ENCODE peak calls at places on chromosomes 12 and 14, in six cellular contexts. One of them, this sample, is unnamed.

GRCh38 chr12:10070380-10070779 is 28.4 kb downstream of the CLEC1A start:
- DNase-seq in mucosa of descending colon: no peak
- DNase-seq in AG04450: no peak
- DNase-seq in tibial nerve: no peak
- DNase-seq in WERI-Rb-1: no peak
- DNase-seq in neural progenitor cell: no peak
- DNase-seq in this sample: no peak

GRCh38 chr12:27852742-27853141 is 72.7 kb upstream of the MANSC4 start:
- DNase-seq in mucosa of descending colon: no peak
- DNase-seq in AG04450: no peak
- DNase-seq in neural progenitor cell: no peak
- DNase-seq in WERI-Rb-1: no peak
- DNase-seq in tibial nerve: no peak
- DNase-seq in this sample: no peak

GRCh38 chr14:77058082-77058481 is 29.6 kb upstream of the IRF2BPL start:
- DNase-seq in tibial nerve: no peak
- DNase-seq in AG04450: no peak
- DNase-seq in neural progenitor cell: no peak
- DNase-seq in mucosa of descending colon: no peak
- DNase-seq in WERI-Rb-1: no peak
- DNase-seq in this sample: no peak

GRCh38 chr12:49345840-49346658 is 639 bp upstream of the DNAJC22 start:
- DNase-seq in neural progenitor cell: no peak
- DNase-seq in tibial nerve: no peak
- DNase-seq in WERI-Rb-1: no peak
- DNase-seq in mucosa of descending colon: no peak
- DNase-seq in AG04450: no peak
- DNase-seq in this sample: no peak

GRCh38 chr14:90397401-90398314 is 829 bp downstream of the CALM1 start:
- DNase-seq in neural progenitor cell: peak
- DNase-seq in AG04450: no peak
- DNase-seq in tibial nerve: peak
- DNase-seq in WERI-Rb-1: peak
- DNase-seq in mucosa of descending colon: peak
- DNase-seq in this sample: peak

GRCh38 chr12:46461907-46462605 is 89.5 kb upstream of the SLC38A2 start:
- DNase-seq in tibial nerve: no peak
- DNase-seq in WERI-Rb-1: no peak
- DNase-seq in mucosa of descending colon: no peak
- DNase-seq in AG04450: no peak
- DNase-seq in neural progenitor cell: no peak
- DNase-seq in this sample: no peak

GRCh38 chr14:73245401-73246325 is 8.4 kb downstream of the PAPLN start:
- DNase-seq in AG04450: no peak
- DNase-seq in mucosa of descending colon: peak
- DNase-seq in WERI-Rb-1: no peak
- DNase-seq in tibial nerve: no peak
- DNase-seq in neural progenitor cell: peak
- DNase-seq in this sample: peak

GRCh38 chr14:67784244-67784823 is 32.1 kb downstream of the ZFYVE26 start:
- DNase-seq in neural progenitor cell: no peak
- DNase-seq in WERI-Rb-1: no peak
- DNase-seq in mucosa of descending colon: no peak
- DNase-seq in tibial nerve: no peak
- DNase-seq in AG04450: no peak
- DNase-seq in this sample: no peak

GRCh38 chr12:2805146-2805525 is 7.3 kb upstream of the ITFG2 start:
- DNase-seq in mucosa of descending colon: no peak
- DNase-seq in AG04450: no peak
- DNase-seq in neural progenitor cell: no peak
- DNase-seq in tibial nerve: no peak
- DNase-seq in WERI-Rb-1: no peak
- DNase-seq in this sample: no peak

GRCh38 chr12:120194534-120195395 is at the start of gene GCN1:
- DNase-seq in AG04450: peak
- DNase-seq in mucosa of descending colon: peak
- DNase-seq in tibial nerve: peak
- DNase-seq in WERI-Rb-1: peak
- DNase-seq in neural progenitor cell: peak
- DNase-seq in this sample: peak

GRCh38 chr12:120196363-120196762 is 1.8 kb upstream of the GCN1 start:
- DNase-seq in WERI-Rb-1: no peak
- DNase-seq in mucosa of descending colon: no peak
- DNase-seq in AG04450: no peak
- DNase-seq in neural progenitor cell: no peak
- DNase-seq in tibial nerve: no peak
- DNase-seq in this sample: peak

GRCh38 chr12:116620801-116621593 is 61.8 kb downstream of the MAP1LC3B2 start:
- DNase-seq in tibial nerve: no peak
- DNase-seq in neural progenitor cell: no peak
- DNase-seq in AG04450: no peak
- DNase-seq in WERI-Rb-1: no peak
- DNase-seq in mucosa of descending colon: no peak
- DNase-seq in this sample: no peak

GRCh38 chr12:80509781-80510556 is 65.9 kb downstream of the PTPRQ start:
- DNase-seq in neural progenitor cell: no peak
- DNase-seq in mucosa of descending colon: no peak
- DNase-seq in AG04450: peak
- DNase-seq in WERI-Rb-1: no peak
- DNase-seq in tibial nerve: no peak
- DNase-seq in this sample: peak

GRCh38 chr12:78966926-78967325 is 102.4 kb downstream of the SYT1 start:
- DNase-seq in AG04450: no peak
- DNase-seq in mucosa of descending colon: no peak
- DNase-seq in WERI-Rb-1: no peak
- DNase-seq in tibial nerve: no peak
- DNase-seq in neural progenitor cell: no peak
- DNase-seq in this sample: no peak

GRCh38 chr12:13586361-13586760 is 389.8 kb downstream of the EMP1 start:
- DNase-seq in WERI-Rb-1: no peak
- DNase-seq in tibial nerve: no peak
- DNase-seq in AG04450: no peak
- DNase-seq in mucosa of descending colon: no peak
- DNase-seq in neural progenitor cell: no peak
- DNase-seq in this sample: no peak

GRCh38 chr14:99716850-99717681 is 33.0 kb downstream of the CYP46A1 start:
- DNase-seq in mucosa of descending colon: no peak
- DNase-seq in neural progenitor cell: no peak
- DNase-seq in WERI-Rb-1: no peak
- DNase-seq in tibial nerve: no peak
- DNase-seq in AG04450: no peak
- DNase-seq in this sample: no peak

GRCh38 chr14:52802597-52802996 is 11.2 kb upstream of the GNPNAT1 start:
- DNase-seq in WERI-Rb-1: no peak
- DNase-seq in AG04450: peak
- DNase-seq in neural progenitor cell: no peak
- DNase-seq in tibial nerve: no peak
- DNase-seq in mucosa of descending colon: no peak
- DNase-seq in this sample: no peak

GRCh38 chr14:63027719-63028118 is 17.5 kb downstream of the KCNH5 start:
- DNase-seq in mucosa of descending colon: no peak
- DNase-seq in AG04450: no peak
- DNase-seq in tibial nerve: no peak
- DNase-seq in WERI-Rb-1: no peak
- DNase-seq in neural progenitor cell: no peak
- DNase-seq in this sample: no peak

GRCh38 chr14:54627325-54627717 is 60.4 kb downstream of the SAMD4A start:
- DNase-seq in WERI-Rb-1: no peak
- DNase-seq in tibial nerve: no peak
- DNase-seq in AG04450: no peak
- DNase-seq in mucosa of descending colon: no peak
- DNase-seq in neural progenitor cell: no peak
- DNase-seq in this sample: no peak

GRCh38 chr12:14884458-14884878 is 1.2 kb downstream of the MGP start:
- DNase-seq in mucosa of descending colon: peak
- DNase-seq in tibial nerve: peak
- DNase-seq in AG04450: peak
- DNase-seq in neural progenitor cell: no peak
- DNase-seq in WERI-Rb-1: peak
- DNase-seq in this sample: peak

GRCh38 chr14:64990291-64990690 is 3.6 kb downstream of the FNTB start:
- DNase-seq in AG04450: no peak
- DNase-seq in tibial nerve: no peak
- DNase-seq in neural progenitor cell: no peak
- DNase-seq in WERI-Rb-1: no peak
- DNase-seq in mucosa of descending colon: no peak
- DNase-seq in this sample: no peak
- H3K4me3 ChIP-seq in AG04450: no peak
- H3K4me3 ChIP-seq in tibial nerve: no peak
- H3K4me3 ChIP-seq in neural progenitor cell: no peak
- H3K4me3 ChIP-seq in WERI-Rb-1: no peak
- H3K4me3 ChIP-seq in mucosa of descending colon: no peak
- H3K4me3 ChIP-seq in this sample: no peak

DNA sequence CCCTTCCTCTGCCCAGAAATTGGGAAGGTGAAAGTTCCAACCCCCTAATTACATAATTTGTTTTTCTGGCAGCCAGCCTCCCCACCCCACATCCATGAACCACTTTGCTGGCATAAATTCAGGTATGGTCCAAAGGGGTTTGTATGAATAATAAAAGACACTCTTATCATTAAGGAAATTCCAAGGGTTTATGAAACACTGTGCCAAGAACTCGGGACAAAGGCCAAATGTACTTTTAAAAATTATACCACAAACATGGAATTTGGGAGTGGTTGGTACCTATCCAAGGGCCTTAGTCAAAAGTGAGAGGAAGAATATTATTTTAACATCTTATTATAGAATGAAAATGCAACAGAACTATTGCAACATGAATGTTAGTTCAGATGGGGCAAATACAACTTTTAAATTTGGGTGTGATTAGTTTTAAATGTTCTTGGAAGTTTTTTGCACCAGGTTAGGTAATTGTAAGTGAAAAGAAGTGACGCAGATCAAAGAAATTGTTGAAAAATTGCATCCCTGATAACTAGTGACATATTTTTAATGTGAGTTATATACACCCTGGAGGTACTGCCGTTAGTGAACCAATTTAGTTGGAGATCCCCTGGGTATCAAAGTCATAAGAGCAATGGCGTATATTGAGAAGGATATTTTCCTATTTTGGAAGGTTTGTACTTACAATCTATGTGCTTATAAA is 217.8 kb downstream of the TMEM117 start:
- DNase-seq in tibial nerve: no peak
- DNase-seq in neural progenitor cell: no peak
- DNase-seq in AG04450: no peak
- DNase-seq in mucosa of descending colon: no peak
- DNase-seq in WERI-Rb-1: no peak
- DNase-seq in this sample: peak
- TF ChIP-seq CTCF in tibial nerve: no peak
- TF ChIP-seq CTCF in neural progenitor cell: no peak
- TF ChIP-seq CTCF in AG04450: no peak
- TF ChIP-seq CTCF in mucosa of descending colon: no peak
- TF ChIP-seq CTCF in WERI-Rb-1: no peak
- TF ChIP-seq CTCF in this sample: no peak

DNA sequence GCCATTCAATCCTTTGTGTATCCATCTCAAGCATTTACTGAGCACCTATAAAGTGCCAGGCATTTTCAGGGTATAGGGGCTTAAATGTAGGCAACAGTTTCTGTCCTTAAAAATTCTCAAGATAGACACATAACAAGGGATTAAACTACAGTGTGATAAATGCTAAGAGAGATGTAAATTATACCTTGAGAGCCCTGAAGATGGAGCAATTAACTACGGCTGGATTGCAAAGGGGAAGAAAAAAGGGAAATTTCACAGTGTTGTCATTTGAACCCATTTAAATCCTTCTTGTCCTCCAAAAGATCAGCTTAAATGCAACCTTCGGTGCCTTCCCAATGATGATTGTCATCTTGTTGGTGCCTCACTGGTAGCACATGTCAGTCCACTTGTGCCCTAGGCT is 11.5 kb upstream of the IL26 start:
- DNase-seq in AG04450: no peak
- DNase-seq in mucosa of descending colon: no peak
- DNase-seq in neural progenitor cell: no peak
- DNase-seq in WERI-Rb-1: no peak
- DNase-seq in tibial nerve: no peak
- DNase-seq in this sample: peak
- H3K4me3 ChIP-seq in AG04450: no peak
- H3K4me3 ChIP-seq in mucosa of descending colon: no peak
- H3K4me3 ChIP-seq in neural progenitor cell: no peak
- H3K4me3 ChIP-seq in WERI-Rb-1: no peak
- H3K4me3 ChIP-seq in tibial nerve: no peak
- H3K4me3 ChIP-seq in this sample: no peak

GRCh38 chr14:68924392-68925158 is 54.5 kb downstream of the ACTN1 start:
- DNase-seq in AG04450: no peak
- DNase-seq in WERI-Rb-1: no peak
- DNase-seq in tibial nerve: no peak
- DNase-seq in neural progenitor cell: peak
- DNase-seq in mucosa of descending colon: no peak
- DNase-seq in this sample: no peak

GRCh38 chr14:68926236-68926635 is 52.9 kb downstream of the ACTN1 start:
- DNase-seq in WERI-Rb-1: no peak
- DNase-seq in mucosa of descending colon: no peak
- DNase-seq in AG04450: no peak
- DNase-seq in tibial nerve: no peak
- DNase-seq in neural progenitor cell: no peak
- DNase-seq in this sample: no peak

GRCh38 chr14:68927089-68927488 is 52.0 kb downstream of the ACTN1 start:
- DNase-seq in mucosa of descending colon: no peak
- DNase-seq in AG04450: no peak
- DNase-seq in tibial nerve: no peak
- DNase-seq in WERI-Rb-1: no peak
- DNase-seq in neural progenitor cell: no peak
- DNase-seq in this sample: no peak

GRCh38 chr14:68922886-68923285 is 56.2 kb downstream of the ACTN1 start:
- DNase-seq in tibial nerve: no peak
- DNase-seq in neural progenitor cell: no peak
- DNase-seq in AG04450: no peak
- DNase-seq in WERI-Rb-1: no peak
- DNase-seq in mucosa of descending colon: no peak
- DNase-seq in this sample: no peak

GRCh38 chr14:68925373-68925772 is 53.7 kb downstream of the ACTN1 start:
- DNase-seq in neural progenitor cell: no peak
- DNase-seq in WERI-Rb-1: no peak
- DNase-seq in tibial nerve: no peak
- DNase-seq in mucosa of descending colon: no peak
- DNase-seq in AG04450: no peak
- DNase-seq in this sample: no peak
- TF ChIP-seq CTCF in neural progenitor cell: no peak
- TF ChIP-seq CTCF in WERI-Rb-1: no peak
- TF ChIP-seq CTCF in tibial nerve: no peak
- TF ChIP-seq CTCF in mucosa of descending colon: no peak
- TF ChIP-seq CTCF in AG04450: no peak
- TF ChIP-seq CTCF in this sample: no peak

This sample was measured in choroid plexus epithelial cell.